ENCODE peak calls at places on chromosomes 1 and 21, in ten cellular contexts. E is right atrium auricular region, R is cardiac fibroblast, Q is aorta, Z is psoas muscle, K is neuronal stem cell, S is SJSA1, X is transverse colon, N is kidney, F is body of pancreas. I is an unnamed sample.

GRCh38 chr1:62040450-62040849 is 154.2 kb upstream of the L1TD1 start:
- DNase-seq in Z (no peak), R (no peak), S (no peak), E (no peak), N (no peak), Q (no peak), X (no peak), K (no peak), F (no peak), I (no peak)

GRCh38 chr1:32200226-32201010 is at the start of gene CCDC28B:
- DNase-seq in E (peak), F (peak), Q (peak), R (peak), S (peak), X (peak), N (peak), K (peak), Z (peak), I (peak)

GRCh38 chr1:108719654-108720435 is 7.1 kb downstream of the FNDC7 start:
- DNase-seq in K (no peak), X (no peak), N (no peak), Z (no peak), F (no peak), Q (peak), E (peak), R (peak), S (peak), I (peak)

GRCh38 chr1:43373034-43373940 is 5.5 kb upstream of the ELOVL1 start:
- DNase-seq in S (peak), F (no peak), K (no peak), X (no peak), Z (no peak), N (no peak), R (peak), E (no peak), Q (no peak), I (peak)

GRCh38 chr1:25748531-25749205 is 51.3 kb upstream of the SELENON start:
- DNase-seq in S (no peak), E (no peak), N (no peak), Z (no peak), R (no peak), F (no peak), Q (no peak), K (no peak), X (no peak), I (no peak)

GRCh38 chr1:208276757-208277435 is 32.7 kb upstream of the PLXNA2 start:
- DNase-seq in F (no peak), Q (no peak), K (no peak), S (no peak), R (no peak), E (no peak), Z (no peak), X (no peak), N (no peak), I (no peak)

GRCh38 chr1:230186874-230187273 is 119.8 kb downstream of the GALNT2 start:
- DNase-seq in R (no peak), Z (no peak), E (no peak), X (no peak), Q (no peak), F (no peak), N (no peak), S (peak), K (no peak), I (no peak)

GRCh38 chr1:228379165-228379460 is 27.5 kb downstream of the TRIM11 start:
- DNase-seq in Q (peak), X (peak), F (peak), E (no peak), Z (peak), R (peak), S (no peak), N (no peak), K (peak), I (no peak)

GRCh38 chr1:81912383-81912782 is 111.6 kb downstream of the ADGRL2 start:
- DNase-seq in Q (no peak), R (no peak), N (no peak), E (no peak), S (no peak), X (no peak), Z (no peak), F (no peak), K (no peak), I (no peak)

GRCh38 chr1:209590405-209590804 is 6.9 kb downstream of the CAMK1G start:
- DNase-seq in K (no peak), X (no peak), R (peak), E (no peak), N (no peak), Z (no peak), S (no peak), F (no peak), Q (no peak), I (no peak)

GRCh38 chr1:152107289-152107983 is 7.8 kb downstream of the TCHH start:
- DNase-seq in X (no peak), S (no peak), Q (peak), R (no peak), Z (no peak), K (no peak), F (no peak), E (no peak), N (peak), I (no peak)

GRCh38 chr1:224660074-224660473 is 44.0 kb downstream of the CNIH3 start:
- DNase-seq in E (no peak), S (no peak), Q (no peak), F (no peak), K (no peak), Z (no peak), R (no peak), N (no peak), X (no peak), I (no peak)

GRCh38 chr1:56120021-56120420 is 459.3 kb downstream of the PLPP3 start:
- DNase-seq in K (no peak), E (no peak), S (no peak), R (peak), N (no peak), Z (no peak), F (no peak), X (no peak), Q (no peak), I (peak)

GRCh38 chr1:62306065-62306464 is 13.2 kb downstream of the KANK4 start:
- DNase-seq in R (no peak), X (no peak), E (no peak), Z (no peak), N (no peak), K (no peak), S (no peak), Q (no peak), F (no peak), I (no peak)

GRCh38 chr1:64933296-64934070 is 32.9 kb downstream of the JAK1 start:
- DNase-seq in R (peak), X (no peak), K (no peak), Z (peak), N (no peak), F (peak), Q (peak), S (peak), E (peak), I (peak)

GRCh38 chr21:36721817-36722216 is 22.9 kb downstream of the SIM2 start:
- DNase-seq in K (no peak), X (no peak), S (no peak), N (peak), E (no peak), F (no peak), Z (no peak), Q (no peak), R (no peak), I (no peak)

GRCh38 chr1:216984536-216984935 is 261.3 kb upstream of the ESRRG start:
- DNase-seq in E (no peak), Z (no peak), F (no peak), K (no peak), N (no peak), R (no peak), Q (no peak), X (no peak), S (no peak), I (no peak)

GRCh38 chr1:34316773-34317172 is 140.1 kb downstream of the C1orf94 start:
- DNase-seq in Z (no peak), N (no peak), K (no peak), X (no peak), E (no peak), Q (no peak), F (no peak), S (no peak), R (no peak), I (no peak)

GRCh38 chr1:50959913-50960844 is at the start of gene FAF1:
- DNase-seq in N (peak), X (peak), R (peak), S (peak), Z (peak), F (peak), E (peak), K (peak), Q (peak), I (peak)

GRCh38 chr1:1001057-1001630 is 1.2 kb upstream of the HES4 start:
- DNase-seq in X (no peak), S (peak), R (no peak), K (no peak), Z (peak), N (peak), F (peak), Q (peak), E (no peak), I (no peak)

DNA sequence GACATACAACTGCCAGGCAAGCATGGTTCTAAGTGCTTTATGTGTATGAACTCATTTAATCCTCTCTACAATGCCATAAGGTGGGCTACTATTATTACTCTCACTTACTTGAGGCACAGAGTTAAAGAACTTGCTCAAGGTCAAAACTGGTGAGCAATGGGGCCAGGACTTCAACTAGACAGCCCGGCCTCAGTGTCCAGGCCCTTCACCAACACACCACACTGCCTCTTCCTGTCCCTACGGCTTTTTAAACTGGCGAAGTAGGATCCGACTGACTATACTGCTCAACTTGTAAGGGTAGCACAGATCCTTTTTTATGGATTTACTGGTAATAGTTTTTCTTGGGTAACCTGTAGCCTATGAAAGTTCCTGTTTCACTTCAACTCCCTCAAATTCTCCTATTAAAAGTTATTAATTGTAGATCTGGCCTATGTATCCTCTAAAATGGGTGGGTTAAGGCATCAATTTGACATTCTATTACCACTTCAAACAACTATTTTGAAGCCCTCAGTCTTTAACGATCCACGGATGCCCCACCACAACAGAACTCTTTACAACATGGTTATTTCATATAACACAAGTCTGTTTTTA is 4.3 kb downstream of the ERRFI1 start:
- DNase-seq in Q (no peak), N (no peak), S (no peak), E (peak), R (peak), K (no peak), F (peak), Z (no peak), X (no peak), I (no peak)
- H3K4me3 ChIP-seq in Q (no peak), N (peak), S (no peak), E (no peak), R (peak), K (no peak), F (no peak), Z (no peak), X (no peak), I (peak)

GRCh38 chr1:158116311-158116710 is 64.4 kb upstream of the CD1D start:
- DNase-seq in R (no peak), X (no peak), S (no peak), E (no peak), N (no peak), F (no peak), Q (no peak), K (no peak), Z (no peak), I (no peak)

GRCh38 chr1:158118713-158119402 is 61.8 kb upstream of the CD1D start:
- DNase-seq in R (no peak), Q (no peak), X (no peak), S (no peak), N (no peak), Z (no peak), K (no peak), F (no peak), E (no peak), I (no peak)

GRCh38 chr1:158120254-158120653 is 60.4 kb upstream of the CD1D start:
- DNase-seq in Q (no peak), Z (no peak), K (no peak), F (no peak), N (no peak), E (no peak), R (no peak), X (no peak), S (no peak), I (no peak)

GRCh38 chr1:158116768-158117167 is 63.9 kb upstream of the CD1D start:
- DNase-seq in Q (no peak), S (no peak), F (no peak), N (no peak), X (no peak), E (no peak), R (no peak), Z (no peak), K (no peak), I (no peak)

DNA sequence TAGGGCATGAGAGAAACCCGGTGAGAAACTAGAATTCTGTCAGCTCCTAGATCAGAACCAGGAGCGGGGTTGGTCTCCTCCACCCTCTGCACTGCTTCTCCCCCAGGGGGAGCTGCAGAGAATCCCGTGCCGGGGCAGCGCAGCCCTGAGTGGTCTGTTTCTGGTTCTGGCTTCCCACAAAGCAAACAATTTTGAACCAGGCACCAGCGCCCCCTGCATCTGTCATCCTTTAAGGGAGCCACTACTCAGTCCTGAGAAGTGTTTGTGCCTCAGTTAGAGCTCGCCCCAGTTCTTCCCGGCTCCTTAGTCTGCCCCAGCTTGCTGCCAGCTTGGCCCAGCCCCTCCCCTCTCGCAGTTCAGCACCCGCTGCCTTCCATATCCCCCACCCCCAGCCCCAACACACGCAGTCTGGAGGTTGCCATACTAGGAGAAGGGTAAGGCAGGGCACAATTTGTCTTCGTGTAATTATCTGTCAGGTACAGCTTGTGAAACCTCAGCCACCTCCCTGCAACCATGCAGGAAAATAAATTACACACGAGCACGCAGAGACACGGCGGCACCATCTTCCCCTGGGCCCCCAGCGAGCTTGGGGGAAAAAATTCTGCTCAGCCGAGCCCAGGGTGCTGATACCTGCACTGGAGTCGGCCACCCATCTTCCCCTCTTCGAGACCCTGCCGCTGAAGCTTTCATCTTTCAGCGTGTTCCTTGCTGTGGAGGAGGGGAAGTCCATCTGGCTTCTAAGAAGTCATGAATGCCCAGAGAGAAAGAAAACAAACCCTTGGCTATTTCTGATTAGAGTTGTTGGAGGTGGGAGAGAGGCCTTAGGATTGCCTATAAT is 62.6 kb upstream of the CD1D start:
- DNase-seq in Z (no peak), K (no peak), Q (no peak), F (peak), S (peak), N (no peak), R (peak), X (peak), E (peak), I (no peak)
- H3K4me3 ChIP-seq in Z (no peak), K (no peak), Q (no peak), F (no peak), S (no peak), N (no peak), R (no peak), X (no peak), E (peak), I (peak)

DNA sequence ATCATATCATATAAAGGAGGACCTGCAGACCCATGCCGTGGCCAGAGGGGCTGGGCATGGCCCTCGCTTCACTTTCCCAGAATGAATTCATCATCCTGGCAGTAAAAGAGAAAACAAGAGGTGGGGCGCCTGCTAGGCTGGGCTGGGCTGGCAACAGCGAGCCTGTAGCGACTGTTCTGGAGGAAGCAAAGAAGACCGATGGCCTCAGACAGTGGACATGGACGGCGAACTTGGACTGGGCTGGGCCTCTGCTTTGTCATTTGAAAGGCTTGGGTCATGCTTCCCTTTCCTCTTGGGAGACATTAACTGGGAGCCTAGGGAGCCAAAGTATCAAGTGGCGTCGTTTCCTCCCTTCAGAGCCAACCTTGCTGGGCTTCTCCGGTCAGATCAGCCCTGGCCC is 401 bp upstream of the FAM3B start:
- DNase-seq in E (no peak), F (peak), X (peak), S (no peak), Q (no peak), Z (no peak), R (no peak), K (no peak), N (no peak), I (no peak)
- H3K4me3 ChIP-seq in E (peak), F (peak), X (no peak), S (no peak), Q (no peak), Z (peak), R (no peak), K (no peak), N (peak), I (no peak)

DNA sequence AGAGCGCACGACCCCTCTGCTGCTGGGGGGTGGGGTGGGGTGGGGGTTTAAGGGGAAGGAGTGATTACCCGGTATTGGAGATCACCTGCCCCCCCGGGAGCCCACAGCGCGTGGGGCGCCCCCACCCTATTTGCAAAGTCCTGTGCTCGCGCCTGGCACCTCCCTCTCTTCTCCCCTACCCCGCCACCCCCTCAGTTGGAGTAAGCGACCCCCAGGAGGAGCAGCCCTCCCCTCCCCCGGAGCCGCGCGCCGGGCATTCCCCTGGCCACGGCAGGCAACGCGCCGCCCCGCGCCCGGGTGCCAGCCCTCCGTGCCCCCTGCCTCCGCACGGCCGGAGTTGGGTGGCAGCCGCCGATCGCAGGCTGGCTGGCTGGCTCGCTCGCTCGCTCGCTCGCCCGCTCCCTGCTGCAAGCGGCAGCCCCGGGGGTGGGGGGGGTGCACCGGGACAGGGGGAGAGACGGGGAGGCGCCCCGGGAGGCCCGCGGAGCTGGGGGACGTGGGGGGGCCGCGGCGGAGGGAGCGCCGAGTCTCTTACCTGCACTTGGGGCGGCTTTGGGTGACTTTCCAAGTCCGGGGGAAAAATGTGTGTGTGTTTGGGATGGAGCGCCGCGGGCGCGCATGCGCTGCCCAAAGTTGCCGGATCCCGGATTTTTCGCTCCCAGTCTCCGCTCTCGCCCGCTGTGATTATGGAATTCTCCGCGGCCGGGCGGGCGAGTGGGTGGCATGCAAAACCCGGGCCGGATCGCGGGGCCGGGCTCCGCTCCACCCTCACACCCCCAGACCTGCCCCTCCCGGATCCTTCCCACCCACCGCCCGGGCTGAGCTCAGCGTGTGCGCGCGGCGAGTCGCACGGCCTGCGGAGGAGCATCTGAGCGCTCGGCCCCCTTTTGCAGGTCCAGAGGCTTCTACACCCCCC is at the start of gene CASZ1:
- DNase-seq in F (peak), R (peak), S (peak), K (peak), X (peak), Q (peak), N (peak), E (peak), Z (peak), I (peak)
- H3K4me3 ChIP-seq in F (peak), R (peak), S (peak), K (peak), X (peak), Q (peak), N (no peak), E (peak), Z (peak), I (peak)

GRCh38 chr1:54711536-54711935 is 4.1 kb upstream of the TTC4 start:
- DNase-seq in Z (no peak), K (no peak), E (peak), Q (no peak), F (no peak), N (no peak), R (no peak), X (no peak), S (no peak), I (no peak)

GRCh38 chr1:54716299-54717047 is 812 bp downstream of the TTC4 start:
- DNase-seq in X (no peak), Q (no peak), Z (no peak), R (peak), F (no peak), N (no peak), K (no peak), S (no peak), E (peak), I (peak)

GRCh38 chr1:54715493-54716298 is at the start of gene TTC4:
- DNase-seq in K (peak), S (peak), F (peak), Q (peak), E (peak), X (peak), R (peak), N (peak), Z (peak), I (peak)

GRCh38 chr1:54710841-54711240 is 4.8 kb upstream of the TTC4 start:
- DNase-seq in F (no peak), X (no peak), Z (no peak), Q (no peak), R (no peak), E (peak), K (no peak), N (no peak), S (no peak), I (no peak)

DNA sequence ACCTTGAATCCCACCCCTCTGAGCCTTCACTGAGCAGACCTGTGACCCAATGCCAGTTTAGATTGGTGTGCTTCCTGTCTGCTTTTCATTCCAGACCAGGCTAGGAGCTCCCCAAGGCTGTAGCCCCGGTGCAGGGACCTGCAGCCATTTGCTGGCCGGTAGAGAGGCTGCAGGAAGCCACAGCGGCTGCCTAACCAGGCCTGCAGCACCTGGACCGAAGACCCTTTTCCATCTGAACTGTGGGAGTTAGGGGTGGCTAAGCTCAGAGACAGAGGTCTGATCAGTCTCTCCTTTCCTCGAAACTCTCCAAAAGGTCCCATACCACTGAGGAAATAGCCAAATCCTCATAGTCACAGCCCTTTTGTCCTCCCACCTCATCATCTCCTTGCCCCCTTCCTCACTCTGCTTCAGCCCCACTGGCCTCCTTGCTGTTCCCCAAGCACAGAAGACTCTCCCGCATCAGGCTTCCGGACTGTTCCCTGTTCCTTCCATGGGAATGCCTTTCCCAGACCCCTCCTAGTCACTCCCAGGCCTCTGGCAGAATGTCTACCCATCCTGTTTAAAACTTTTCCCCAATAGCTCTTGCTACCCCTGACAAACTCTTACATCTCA is 674 bp upstream of the TTC4 start:
- DNase-seq in Q (no peak), S (no peak), X (no peak), E (peak), F (no peak), N (no peak), R (no peak), K (no peak), Z (no peak), I (no peak)
- H3K4me3 ChIP-seq in Q (peak), S (peak), X (no peak), E (peak), F (no peak), N (peak), R (no peak), K (no peak), Z (peak), I (peak)

GRCh38 chr1:247360991-247361721 is 29.5 kb upstream of the ZNF496 start:
- DNase-seq in Z (peak), F (no peak), E (peak), N (peak), Q (peak), S (no peak), K (no peak), R (peak), X (peak), I (no peak)
- H3K4me3 ChIP-seq in Z (peak), F (no peak), E (no peak), N (no peak), Q (no peak), S (no peak), K (no peak), R (no peak), X (no peak), I (no peak)